ENCODE peak calls at places on chromosomes 3 and 15, in nine cellular contexts. Q is tibial nerve; B is CD8-positive, alpha-beta T cell; T is breast epithelium; G is psoas muscle; X is lung; V is HCT116; P is mucosa of descending colon; E is mammary epithelial cell. K is an unnamed sample. For H3K4me1, the result is how much of the 10 kb centered on the place peaks cover.

GRCh38 chr15:41495736-41496599 is 2.3 kb downstream of the ITPKA start:
- DNase-seq in G (no peak), Q (no peak), P (peak), E (no peak), V (no peak), X (no peak), T (no peak), B (no peak), K (no peak)

GRCh38 chr15:85000937-85001336 is 19.3 kb downstream of the PDE8A start:
- DNase-seq in B (no peak), Q (no peak), V (no peak), P (no peak), T (no peak), G (no peak), X (no peak), E (no peak), K (no peak)

GRCh38 chr15:26864664-26865191 is 2.1 kb upstream of the GABRA5 start:
- DNase-seq in E (peak), P (no peak), V (no peak), G (no peak), B (no peak), Q (no peak), X (no peak), T (no peak), K (no peak)

GRCh38 chr3:49471856-49472495 is 1.9 kb downstream of the DAG1 start:
- DNase-seq in V (no peak), T (no peak), B (no peak), Q (no peak), G (peak), X (no peak), E (peak), P (no peak), K (no peak)

GRCh38 chr3:9250236-9250635 is 790 bp upstream of the SRGAP3 start:
- DNase-seq in P (peak), Q (no peak), V (no peak), T (no peak), X (no peak), B (no peak), G (no peak), E (no peak), K (no peak)

GRCh38 chr15:53837263-53837662 is 77.8 kb upstream of the WDR72 start:
- DNase-seq in E (peak), X (peak), Q (no peak), P (peak), G (no peak), B (no peak), V (no peak), T (peak), K (no peak)

GRCh38 chr3:23800731-23801130 is 5.0 kb upstream of the UBE2E1 start:
- DNase-seq in P (no peak), X (no peak), E (no peak), T (no peak), G (no peak), V (peak), B (no peak), Q (no peak), K (no peak)

GRCh38 chr3:48465531-48466378 is 19.2 kb downstream of the ATRIP start:
- DNase-seq in Q (peak), B (peak), P (peak), V (peak), E (peak), G (peak), X (peak), T (peak), K (peak)

GRCh38 chr15:82113116-82113715 is 67.4 kb upstream of the MEX3B start:
- DNase-seq in Q (no peak), V (no peak), T (no peak), E (no peak), G (no peak), B (no peak), P (no peak), X (no peak), K (no peak)

GRCh38 chr3:143596957-143597642 is 251.2 kb downstream of the SLC9A9 start:
- DNase-seq in V (no peak), X (no peak), Q (no peak), E (no peak), G (no peak), P (peak), B (no peak), T (no peak), K (no peak)
- H3K4me1 ChIP-seq in V (under half), X (under half), Q (under half), E (under half), G (under half), P (under half), B (under half), T (under half), K (under half)

DNA sequence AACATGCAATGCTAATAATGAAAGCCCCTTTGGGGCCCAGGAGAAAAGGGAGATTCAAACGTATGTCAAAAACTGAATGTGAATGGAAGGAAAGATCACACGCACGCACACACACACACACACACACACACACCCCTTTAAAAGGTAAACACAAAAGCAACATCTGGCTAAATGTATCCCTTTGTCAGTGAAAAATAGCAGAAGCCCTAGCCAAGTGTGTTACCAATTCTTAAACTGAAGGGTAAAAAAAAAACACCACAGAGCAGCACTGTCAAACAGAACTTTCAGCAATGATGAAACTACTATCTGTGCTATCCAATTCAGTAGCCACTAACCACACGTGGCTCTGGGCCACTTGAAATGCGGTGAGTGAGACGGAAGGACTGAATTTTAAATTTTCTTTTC is 4.9 kb downstream of the RFTN1 start:
- DNase-seq in G (no peak), Q (no peak), V (no peak), T (no peak), P (no peak), B (no peak), E (no peak), X (no peak), K (no peak)
- H3K4me1 ChIP-seq in G (under half), Q (half or more), V (under half), T (under half), P (under half), B (half or more), E (under half), X (under half), K (under half)

GRCh38 chr15:63519041-63519440 is 14.6 kb downstream of the USP3 start:
- DNase-seq in G (no peak), P (no peak), B (no peak), E (no peak), T (no peak), Q (no peak), X (no peak), V (no peak), K (no peak)

GRCh38 chr15:63517202-63517601 is 12.8 kb downstream of the USP3 start:
- DNase-seq in G (no peak), V (no peak), T (no peak), X (no peak), P (no peak), B (no peak), E (no peak), Q (no peak), K (no peak)

GRCh38 chr15:63521405-63522142 is 17.2 kb downstream of the USP3 start:
- DNase-seq in X (no peak), P (no peak), T (no peak), Q (no peak), G (no peak), B (no peak), V (no peak), E (no peak), K (no peak)

GRCh38 chr15:63517614-63518013 is 13.2 kb downstream of the USP3 start:
- DNase-seq in E (peak), G (no peak), B (no peak), V (no peak), Q (no peak), P (no peak), T (no peak), X (no peak), K (no peak)

DNA sequence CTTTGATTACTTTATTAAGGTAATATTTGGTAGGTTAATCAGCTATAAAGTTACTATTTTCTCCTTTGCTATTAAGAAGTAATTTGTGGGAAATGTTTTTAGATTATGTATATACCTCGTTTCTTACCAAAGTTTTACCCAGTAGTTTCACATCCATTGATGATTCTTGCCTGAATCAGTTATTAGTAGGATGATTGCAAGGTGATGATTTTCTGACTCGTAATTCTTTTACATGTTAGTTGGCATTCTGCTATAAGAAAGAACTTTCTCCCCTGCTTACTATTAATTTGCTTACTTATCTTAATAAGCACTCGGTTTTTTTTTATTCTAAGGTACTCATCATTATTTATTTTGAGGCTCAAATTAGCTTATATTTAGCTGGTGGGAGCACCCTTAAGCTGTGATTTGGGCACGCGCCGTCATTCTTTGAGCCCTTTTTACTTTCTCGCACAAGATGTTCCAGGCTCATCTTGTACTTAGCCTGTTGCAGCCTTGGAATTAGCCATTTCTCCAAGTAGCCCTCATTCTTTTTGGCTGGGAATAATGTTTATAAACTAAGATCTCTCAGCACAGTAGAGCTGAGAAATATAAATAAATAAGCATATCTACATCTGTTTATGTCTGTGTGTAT is 15.3 kb downstream of the USP3 start:
- DNase-seq in P (no peak), B (no peak), V (no peak), E (no peak), X (no peak), Q (no peak), G (no peak), T (no peak), K (no peak)
- H3K4me1 ChIP-seq in P (under half), B (half or more), V (under half), E (half or more), X (under half), Q (half or more), G (half or more), T (under half), K (half or more)

DNA sequence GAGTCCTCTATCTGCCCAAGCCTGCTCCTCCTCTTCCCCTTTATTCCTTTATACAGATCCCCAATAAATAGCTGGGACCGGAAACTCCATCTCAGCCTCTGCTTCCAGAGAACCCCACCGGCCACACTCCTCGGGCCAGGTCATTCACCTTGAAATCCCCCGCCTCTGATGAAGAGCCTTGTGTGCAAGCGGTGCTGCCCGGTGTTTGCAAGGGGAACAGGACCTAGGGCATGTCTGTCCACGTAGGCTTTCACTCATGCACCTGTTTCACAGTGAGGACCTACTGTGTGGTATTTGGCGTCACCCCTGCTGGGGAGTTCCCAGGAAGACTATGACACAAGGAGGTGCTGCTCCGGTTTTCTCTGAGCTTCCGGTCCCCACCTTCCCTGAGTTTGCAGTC is 54.0 kb downstream of the WNT7A start:
- DNase-seq in Q (no peak), T (no peak), P (no peak), E (no peak), V (no peak), G (no peak), X (no peak), B (no peak), K (no peak)
- H3K4me1 ChIP-seq in Q (under half), T (under half), P (under half), E (under half), V (under half), G (under half), X (under half), B (under half), K (under half)

GRCh38 chr15:49844390-49844789 is 223.5 kb downstream of the DTWD1 start:
- DNase-seq in P (peak), Q (no peak), X (no peak), T (no peak), G (no peak), E (no peak), B (no peak), V (no peak), K (no peak)
- H3K4me1 ChIP-seq in P (under half), Q (under half), X (under half), T (under half), G (under half), E (under half), B (under half), V (under half), K (under half)

GRCh38 chr15:40338041-40338657 is 2.6 kb downstream of the CCDC9B start:
- DNase-seq in G (peak), Q (peak), X (peak), E (peak), P (peak), V (peak), B (peak), T (no peak), K (peak)
- H3K4me1 ChIP-seq in G (half or more), Q (half or more), X (under half), E (half or more), P (half or more), V (under half), B (under half), T (under half), K (half or more)

GRCh38 chr15:40094156-40094555 is 14.5 kb downstream of the BMF start:
- DNase-seq in E (no peak), Q (no peak), T (no peak), V (no peak), B (no peak), P (no peak), X (no peak), G (no peak), K (no peak)

GRCh38 chr15:40097096-40097967 is 11.3 kb downstream of the BMF start:
- DNase-seq in V (no peak), T (no peak), P (no peak), E (no peak), B (no peak), G (no peak), X (no peak), Q (no peak), K (no peak)

GRCh38 chr15:40095381-40096093 is 13.1 kb downstream of the BMF start:
- DNase-seq in X (no peak), B (no peak), E (no peak), V (no peak), Q (no peak), T (no peak), G (no peak), P (no peak), K (no peak)

GRCh38 chr15:40097968-40098476 is 10.7 kb downstream of the BMF start:
- DNase-seq in T (no peak), X (no peak), P (peak), Q (peak), V (no peak), E (no peak), B (no peak), G (peak), K (no peak)

DNA sequence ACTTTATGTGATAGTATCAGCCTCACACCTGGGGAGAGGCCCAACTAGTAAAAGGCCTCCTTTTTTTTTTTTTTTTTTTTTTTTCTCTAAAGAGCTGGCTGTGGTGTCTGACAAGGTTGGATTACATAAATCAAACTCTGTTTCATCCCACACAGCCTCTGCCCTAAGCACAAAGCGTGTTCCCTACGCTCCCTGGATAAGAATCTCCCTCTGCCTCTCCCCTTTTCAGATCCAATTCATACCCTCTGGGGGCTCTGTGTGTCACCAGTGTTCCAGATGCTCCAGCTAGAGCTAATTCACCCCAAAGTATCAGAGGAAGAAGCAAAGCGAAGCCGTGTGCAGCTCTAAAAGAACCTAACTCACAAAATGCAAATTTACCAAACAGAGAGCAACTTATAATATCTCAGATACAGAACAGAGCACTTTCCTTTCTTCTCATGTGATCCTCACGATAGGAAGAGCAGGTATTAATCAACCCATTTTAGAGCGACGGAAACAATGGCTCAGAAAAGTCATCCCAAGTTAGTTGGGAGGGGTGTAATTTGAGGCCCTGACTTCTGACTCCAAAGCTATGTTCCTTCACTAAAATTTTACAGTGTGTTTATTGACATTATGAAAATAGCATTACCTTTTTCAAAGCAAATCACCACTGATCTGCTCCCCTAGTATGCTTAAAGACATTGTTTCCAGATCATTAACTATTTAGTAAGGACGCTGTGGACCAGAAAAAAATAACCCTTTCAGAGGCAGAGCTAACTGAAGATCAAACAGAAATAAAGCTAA is 12.4 kb downstream of the BMF start:
- DNase-seq in E (no peak), B (no peak), Q (no peak), G (no peak), P (no peak), V (no peak), X (no peak), T (no peak), K (no peak)
- H3K4me1 ChIP-seq in E (under half), B (under half), Q (half or more), G (half or more), P (half or more), V (under half), X (under half), T (under half), K (half or more)